ENCODE peak calls at places on chromosome 3, in five cellular contexts. One of them, this sample, is unnamed.

GRCh38 chr3:120646771-120647449 is 35.1 kb downstream of the HGD start:
- DNase-seq in SK-N-SH: no peak
- DNase-seq in osteoblast: no peak
- DNase-seq in IMR-90: no peak
- DNase-seq in H9: no peak
- DNase-seq in this sample: no peak

GRCh38 chr3:125054436-125055164 is 1.2 kb downstream of the HEG1 start:
- DNase-seq in H9: no peak
- DNase-seq in osteoblast: peak; percentile 91
- DNase-seq in SK-N-SH: peak; percentile 61
- DNase-seq in IMR-90: peak; percentile 68
- DNase-seq in this sample: no peak

GRCh38 chr3:186653984-186654383 is 11.8 kb upstream of the HRG start:
- DNase-seq in SK-N-SH: peak; percentile 32
- DNase-seq in H9: peak; percentile 86
- DNase-seq in osteoblast: no peak
- DNase-seq in IMR-90: no peak
- DNase-seq in this sample: no peak

GRCh38 chr3:145518639-145519038 is 642.3 kb downstream of the PLOD2 start:
- DNase-seq in H9: no peak
- DNase-seq in osteoblast: no peak
- DNase-seq in IMR-90: no peak
- DNase-seq in SK-N-SH: no peak
- DNase-seq in this sample: no peak

GRCh38 chr3:187112934-187113793 is 26.1 kb downstream of the RPL39L start:
- DNase-seq in osteoblast: no peak
- DNase-seq in IMR-90: peak; percentile 48
- DNase-seq in H9: no peak
- DNase-seq in SK-N-SH: peak; percentile 16
- DNase-seq in this sample: no peak

GRCh38 chr3:15262021-15262420 is 56.0 kb downstream of the CAPN7 start:
- DNase-seq in osteoblast: no peak
- DNase-seq in SK-N-SH: no peak
- DNase-seq in IMR-90: no peak
- DNase-seq in H9: no peak
- DNase-seq in this sample: no peak

GRCh38 chr3:179898024-179898423 is 138.7 kb downstream of the PEX5L start:
- DNase-seq in H9: peak; percentile 77
- DNase-seq in IMR-90: peak; percentile 55
- DNase-seq in osteoblast: no peak
- DNase-seq in SK-N-SH: peak; percentile 66
- DNase-seq in this sample: peak; percentile 71

GRCh38 chr3:16151109-16151508 is 23.4 kb upstream of the GALNT15 start:
- DNase-seq in osteoblast: peak; percentile 79
- DNase-seq in SK-N-SH: no peak
- DNase-seq in H9: no peak
- DNase-seq in IMR-90: peak; percentile 95
- DNase-seq in this sample: no peak

GRCh38 chr3:66473637-66474036 is 27.2 kb downstream of the LRIG1 start:
- DNase-seq in SK-N-SH: no peak
- DNase-seq in osteoblast: no peak
- DNase-seq in H9: no peak
- DNase-seq in IMR-90: peak; percentile 86
- DNase-seq in this sample: no peak

GRCh38 chr3:189570916-189571315 is 60.3 kb upstream of the TP63 start:
- DNase-seq in osteoblast: no peak
- DNase-seq in IMR-90: no peak
- DNase-seq in SK-N-SH: no peak
- DNase-seq in H9: no peak
- DNase-seq in this sample: no peak

GRCh38 chr3:42683875-42684593 is 1.3 kb upstream of the KLHL40 start:
- DNase-seq in SK-N-SH: no peak
- DNase-seq in osteoblast: peak; percentile 100
- DNase-seq in H9: no peak
- DNase-seq in IMR-90: peak; percentile 97
- DNase-seq in this sample: peak; percentile 56

GRCh38 chr3:51942603-51943450 is 664 bp downstream of the PARP3 start:
- DNase-seq in SK-N-SH: peak; percentile 54
- DNase-seq in IMR-90: peak; percentile 52
- DNase-seq in H9: peak; percentile 32
- DNase-seq in osteoblast: peak; percentile 99
- DNase-seq in this sample: peak; percentile 53

GRCh38 chr3:137642831-137643230 is 121.3 kb upstream of the SOX14 start:
- DNase-seq in SK-N-SH: no peak
- DNase-seq in IMR-90: no peak
- DNase-seq in osteoblast: no peak
- DNase-seq in H9: no peak
- DNase-seq in this sample: no peak

GRCh38 chr3:188948658-188949400 is 222.9 kb upstream of the TPRG1 start:
- DNase-seq in osteoblast: peak; percentile 62
- DNase-seq in SK-N-SH: no peak
- DNase-seq in IMR-90: peak; percentile 96
- DNase-seq in H9: no peak
- DNase-seq in this sample: peak; percentile 60

GRCh38 chr3:905217-905616 is 187.6 kb upstream of the CNTN6 start:
- DNase-seq in SK-N-SH: no peak
- DNase-seq in osteoblast: no peak
- DNase-seq in IMR-90: no peak
- DNase-seq in H9: no peak
- DNase-seq in this sample: no peak

GRCh38 chr3:172138031-172138538 is 98.7 kb downstream of the FNDC3B start:
- DNase-seq in H9: no peak
- DNase-seq in IMR-90: no peak
- DNase-seq in SK-N-SH: no peak
- DNase-seq in osteoblast: no peak
- DNase-seq in this sample: no peak

GRCh38 chr3:30059240-30059639 is 547.2 kb upstream of the TGFBR2 start:
- DNase-seq in SK-N-SH: no peak
- DNase-seq in osteoblast: no peak
- DNase-seq in IMR-90: no peak
- DNase-seq in H9: peak; percentile 39
- DNase-seq in this sample: no peak

GRCh38 chr3:48409291-48410201 is 20.3 kb downstream of the PLXNB1 start:
- DNase-seq in H9: peak; percentile 25
- DNase-seq in IMR-90: no peak
- DNase-seq in SK-N-SH: peak; percentile 10
- DNase-seq in osteoblast: peak; percentile 73
- DNase-seq in this sample: no peak

GRCh38 chr3:49523756-49524747 is 30.2 kb upstream of the BSN start:
- DNase-seq in IMR-90: no peak
- DNase-seq in osteoblast: peak; percentile 73
- DNase-seq in SK-N-SH: no peak
- DNase-seq in H9: no peak
- DNase-seq in this sample: no peak

GRCh38 chr3:61897848-61898247 is 336.5 kb downstream of the PTPRG start:
- DNase-seq in SK-N-SH: no peak
- DNase-seq in osteoblast: no peak
- DNase-seq in H9: no peak
- DNase-seq in IMR-90: no peak
- DNase-seq in this sample: no peak

GRCh38 chr3:56988458-56988857 is 72.0 kb upstream of the SPATA12 start:
- DNase-seq in SK-N-SH: no peak
- DNase-seq in H9: no peak
- DNase-seq in osteoblast: no peak
- DNase-seq in IMR-90: no peak
- DNase-seq in this sample: no peak

GRCh38 chr3:190375250-190375649 is 12.7 kb upstream of the CLDN16 start:
- DNase-seq in osteoblast: no peak
- DNase-seq in IMR-90: no peak
- DNase-seq in SK-N-SH: no peak
- DNase-seq in H9: no peak
- DNase-seq in this sample: no peak

GRCh38 chr3:55828712-55829111 is 341.6 kb upstream of the WNT5A start:
- DNase-seq in IMR-90: peak; percentile 46
- DNase-seq in H9: no peak
- DNase-seq in osteoblast: no peak
- DNase-seq in SK-N-SH: no peak
- DNase-seq in this sample: no peak

GRCh38 chr3:131231710-131232348 is 149.7 kb upstream of the NUDT16 start:
- DNase-seq in SK-N-SH: peak; percentile 9
- DNase-seq in osteoblast: peak; percentile 30
- DNase-seq in H9: no peak
- DNase-seq in IMR-90: no peak
- DNase-seq in this sample: no peak

GRCh38 chr3:36989568-36989967 is 3.4 kb downstream of the EPM2AIP1 start:
- DNase-seq in osteoblast: no peak
- DNase-seq in IMR-90: no peak
- DNase-seq in SK-N-SH: no peak
- DNase-seq in H9: no peak
- DNase-seq in this sample: no peak

GRCh38 chr3:4642611-4643010 is 149.5 kb downstream of the ITPR1 start:
- DNase-seq in H9: no peak
- DNase-seq in osteoblast: no peak
- DNase-seq in SK-N-SH: no peak
- DNase-seq in IMR-90: no peak
- DNase-seq in this sample: no peak

GRCh38 chr3:31224936-31225335 is 307.8 kb upstream of the STT3B start:
- DNase-seq in IMR-90: no peak
- DNase-seq in osteoblast: no peak
- DNase-seq in SK-N-SH: no peak
- DNase-seq in H9: no peak
- DNase-seq in this sample: no peak

GRCh38 chr3:156729460-156730179 is 55.2 kb downstream of the TIPARP start:
- DNase-seq in osteoblast: no peak
- DNase-seq in SK-N-SH: no peak
- DNase-seq in IMR-90: no peak
- DNase-seq in H9: no peak
- DNase-seq in this sample: no peak

GRCh38 chr3:38746641-38747040 is 69.4 kb downstream of the SCN10A start:
- DNase-seq in osteoblast: no peak
- DNase-seq in IMR-90: no peak
- DNase-seq in H9: no peak
- DNase-seq in SK-N-SH: no peak
- DNase-seq in this sample: no peak

DNA sequence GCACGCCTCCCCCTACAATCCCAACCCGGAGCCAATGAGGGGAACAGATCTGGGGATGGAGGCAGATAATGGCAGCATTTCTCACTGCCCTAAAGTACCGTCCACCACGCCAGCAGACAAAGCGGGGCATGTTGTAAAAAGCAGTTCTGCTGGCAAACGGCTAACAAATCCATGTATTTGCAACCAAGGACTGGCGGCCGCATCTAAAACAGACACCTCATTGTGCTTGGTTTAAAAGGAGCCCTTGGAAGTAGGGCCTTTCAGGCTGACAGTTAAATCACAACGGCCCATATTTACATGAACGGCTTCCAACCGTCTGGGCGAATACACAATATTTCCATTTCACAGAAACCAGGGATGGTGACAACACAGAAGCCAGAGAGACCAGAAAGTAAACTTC is 113.2 kb downstream of the PDZRN3 start:
- DNase-seq in IMR-90: no peak
- DNase-seq in SK-N-SH: no peak
- DNase-seq in H9: peak; percentile 49
- DNase-seq in osteoblast: no peak
- DNase-seq in this sample: no peak
- H2AFZ ChIP-seq in IMR-90: peak overlapping the region; percentile 58
- H2AFZ ChIP-seq in SK-N-SH: no peak overlapping the region
- H2AFZ ChIP-seq in H9: no peak overlapping the region
- H2AFZ ChIP-seq in osteoblast: no peak overlapping the region
- H2AFZ ChIP-seq in this sample: no peak overlapping the region

GRCh38 chr3:196159952-196160804 is 51.0 kb downstream of the ZDHHC19 start:
- DNase-seq in IMR-90: peak; percentile 93
- DNase-seq in osteoblast: peak; percentile 95
- DNase-seq in H9: peak; percentile 69
- DNase-seq in SK-N-SH: no peak
- DNase-seq in this sample: no peak
- H2AFZ ChIP-seq in IMR-90: peak overlapping the region; percentile 65
- H2AFZ ChIP-seq in osteoblast: no peak overlapping the region
- H2AFZ ChIP-seq in H9: no peak overlapping the region
- H2AFZ ChIP-seq in SK-N-SH: no peak overlapping the region
- H2AFZ ChIP-seq in this sample: peak overlapping the region; percentile 9

GRCh38 chr3:170523248-170523647 is 62.6 kb downstream of the SLC7A14 start:
- DNase-seq in osteoblast: no peak
- DNase-seq in H9: no peak
- DNase-seq in IMR-90: peak; percentile 59
- DNase-seq in SK-N-SH: no peak
- DNase-seq in this sample: no peak
- H2AFZ ChIP-seq in osteoblast: no peak overlapping the region
- H2AFZ ChIP-seq in H9: no peak overlapping the region
- H2AFZ ChIP-seq in IMR-90: no peak overlapping the region
- H2AFZ ChIP-seq in SK-N-SH: no peak overlapping the region
- H2AFZ ChIP-seq in this sample: no peak overlapping the region

GRCh38 chr3:54202029-54202428 is 79.7 kb downstream of the CACNA2D3 start:
- DNase-seq in SK-N-SH: no peak
- DNase-seq in osteoblast: peak; percentile 34
- DNase-seq in H9: no peak
- DNase-seq in IMR-90: no peak
- DNase-seq in this sample: no peak
- H2AFZ ChIP-seq in SK-N-SH: no peak overlapping the region
- H2AFZ ChIP-seq in osteoblast: no peak overlapping the region
- H2AFZ ChIP-seq in H9: no peak overlapping the region
- H2AFZ ChIP-seq in IMR-90: no peak overlapping the region
- H2AFZ ChIP-seq in this sample: no peak overlapping the region

DNA sequence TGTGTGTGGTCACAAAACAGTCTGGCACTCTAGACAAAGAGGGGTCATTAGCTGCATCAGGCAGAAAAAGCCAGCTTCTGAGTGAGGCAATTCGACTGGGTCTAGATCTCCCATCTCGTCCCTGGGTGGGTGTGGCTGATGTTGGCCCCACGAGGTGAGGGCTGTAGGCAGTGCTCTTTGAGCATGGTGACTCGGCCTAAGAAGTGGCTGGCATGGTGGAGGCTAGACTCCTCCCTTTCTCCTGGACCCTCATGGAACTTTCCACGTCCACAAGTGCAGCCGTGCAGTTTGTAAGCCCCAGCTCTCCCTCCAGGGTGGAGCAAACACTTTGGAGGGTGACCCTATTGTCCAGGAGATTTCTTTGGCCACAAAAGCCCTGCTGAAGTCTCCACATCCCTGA is 134.1 kb downstream of the OPA1 start:
- DNase-seq in osteoblast: no peak
- DNase-seq in IMR-90: no peak
- DNase-seq in SK-N-SH: no peak
- DNase-seq in H9: no peak
- DNase-seq in this sample: no peak
- H2AFZ ChIP-seq in osteoblast: no peak overlapping the region
- H2AFZ ChIP-seq in IMR-90: no peak overlapping the region
- H2AFZ ChIP-seq in SK-N-SH: no peak overlapping the region
- H2AFZ ChIP-seq in H9: no peak overlapping the region
- H2AFZ ChIP-seq in this sample: no peak overlapping the region